ENCODE peak calls at places on chromosomes 11 and 22, in ten cellular contexts. H, I, J, Y, O, T, C, P, E and N are unnamed samples.

GRCh38 chr22:35335936-35336781 is 36.5 kb downstream of the TOM1 start:
- DNase-seq in H (no peak), I (no peak), J (no peak), Y (no peak), O (no peak), T (no peak), C (no peak), P (no peak), E (no peak), N (no peak)

GRCh38 chr22:34841321-34841901 is 224.5 kb upstream of the ISX start:
- DNase-seq in H (no peak), I (no peak), J (no peak), Y (no peak), O (no peak), T (no peak), C (no peak), P (no peak), E (peak), N (peak)

GRCh38 chr11:14907411-14908213 is 15.6 kb upstream of the CYP2R1 start:
- DNase-seq in H (no peak), I (no peak), J (peak), Y (no peak), O (peak), T (no peak), C (peak), P (no peak), E (no peak), N (peak)

GRCh38 chr11:579830-580601 is 3.7 kb downstream of the PHRF1 start:
- DNase-seq in H (no peak), I (no peak), J (no peak), Y (no peak), O (no peak), T (no peak), C (no peak), P (no peak), E (no peak), N (no peak)

GRCh38 chr11:10456519-10456918 is 1.5 kb downstream of the AMPD3 start:
- DNase-seq in H (no peak), I (no peak), J (no peak), Y (no peak), O (no peak), T (no peak), C (no peak), P (no peak), E (no peak), N (peak)

GRCh38 chr11:12242926-12243325 is 132.5 kb downstream of the MICAL2 start:
- DNase-seq in H (no peak), I (no peak), J (no peak), Y (no peak), O (no peak), T (no peak), C (no peak), P (no peak), E (no peak), N (no peak)

GRCh38 chr11:2818503-2818902 is 67.1 kb downstream of the CDKN1C start:
- DNase-seq in H (no peak), I (no peak), J (no peak), Y (no peak), O (no peak), T (no peak), C (no peak), P (no peak), E (no peak), N (peak)

GRCh38 chr22:20378110-20378509 is 15.8 kb upstream of the ZNF74 start:
- DNase-seq in H (no peak), I (no peak), J (no peak), Y (no peak), O (no peak), T (no peak), C (no peak), P (no peak), E (no peak), N (no peak)

GRCh38 chr22:38432264-38432663 is 22.7 kb downstream of the KCNJ4 start:
- DNase-seq in H (no peak), I (no peak), J (no peak), Y (no peak), O (no peak), T (no peak), C (no peak), P (no peak), E (peak), N (no peak)

GRCh38 chr11:64358536-64358906 is 441 bp upstream of the RPS6KA4 start:
- DNase-seq in H (no peak), I (no peak), J (no peak), Y (no peak), O (no peak), T (no peak), C (no peak), P (no peak), E (no peak), N (no peak)

GRCh38 chr11:65384301-65384889 is 1.9 kb upstream of the SLC25A45 start:
- DNase-seq in H (no peak), I (no peak), J (no peak), Y (no peak), O (peak), T (no peak), C (peak), P (no peak), E (peak), N (no peak)

GRCh38 chr11:62105611-62106245 is 18.1 kb upstream of the INCENP start:
- DNase-seq in H (no peak), I (no peak), J (no peak), Y (no peak), O (peak), T (no peak), C (no peak), P (no peak), E (no peak), N (no peak)

GRCh38 chr11:102225689-102226562 is 91.4 kb upstream of the BIRC3 start:
- DNase-seq in H (no peak), I (peak), J (no peak), Y (peak), O (peak), T (peak), C (no peak), P (peak), E (peak), N (no peak)

GRCh38 chr11:64884019-64884418 is 5.6 kb upstream of the EHD1 start:
- DNase-seq in H (no peak), I (no peak), J (no peak), Y (no peak), O (no peak), T (no peak), C (no peak), P (no peak), E (no peak), N (no peak)

GRCh38 chr11:47280099-47280498 is 10.2 kb downstream of the MADD start:
- DNase-seq in H (no peak), I (no peak), J (no peak), Y (no peak), O (no peak), T (no peak), C (no peak), P (no peak), E (no peak), N (no peak)

GRCh38 chr22:35690001-35690400 is 27.7 kb upstream of the APOL5 start:
- DNase-seq in H (no peak), I (no peak), J (no peak), Y (no peak), O (no peak), T (no peak), C (no peak), P (no peak), E (no peak), N (no peak)

GRCh38 chr11:119180729-119181676 is 4.3 kb upstream of the NHERF4 start:
- DNase-seq in H (no peak), I (no peak), J (no peak), Y (no peak), O (no peak), T (no peak), C (no peak), P (no peak), E (no peak), N (no peak)

GRCh38 chr11:88050247-88050646 is 125.0 kb downstream of the RAB38 start:
- DNase-seq in H (no peak), I (no peak), J (no peak), Y (no peak), O (no peak), T (peak), C (no peak), P (no peak), E (no peak), N (no peak)

GRCh38 chr22:22728382-22728781 is 84.0 kb downstream of the GGTLC2 start:
- DNase-seq in H (no peak), I (no peak), J (no peak), Y (no peak), O (peak), T (no peak), C (no peak), P (no peak), E (no peak), N (no peak)

GRCh38 chr11:119684361-119685072 is 44.5 kb downstream of the NECTIN1 start:
- DNase-seq in H (no peak), I (peak), J (no peak), Y (no peak), O (peak), T (peak), C (no peak), P (peak), E (peak), N (peak)

GRCh38 chr22:37556750-37557149 is 3.5 kb upstream of the CDC42EP1 start:
- DNase-seq in H (no peak), I (no peak), J (no peak), Y (no peak), O (no peak), T (no peak), C (no peak), P (no peak), E (no peak), N (no peak)

GRCh38 chr11:119447664-119448242 is 24.8 kb upstream of the THY1 start:
- DNase-seq in H (no peak), I (no peak), J (no peak), Y (no peak), O (no peak), T (peak), C (no peak), P (no peak), E (no peak), N (no peak)

GRCh38 chr22:49216579-49216978 is 611.1 kb downstream of the BRD1 start:
- DNase-seq in H (no peak), I (no peak), J (no peak), Y (no peak), O (no peak), T (no peak), C (no peak), P (no peak), E (no peak), N (peak)

GRCh38 chr11:44568706-44569473 is 3.4 kb downstream of the CD82 start:
- DNase-seq in H (no peak), I (peak), J (no peak), Y (peak), O (peak), T (peak), C (peak), P (peak), E (peak), N (peak)

GRCh38 chr11:58259983-58260382 is 8.1 kb downstream of the OR10W1 start:
- DNase-seq in H (no peak), I (no peak), J (no peak), Y (no peak), O (no peak), T (no peak), C (no peak), P (no peak), E (no peak), N (no peak)

GRCh38 chr22:26711205-26711958 is 54.0 kb downstream of the MIAT start:
- DNase-seq in H (no peak), I (no peak), J (no peak), Y (no peak), O (no peak), T (no peak), C (no peak), P (peak), E (no peak), N (no peak)

GRCh38 chr11:59938718-59939117 is 486 bp downstream of the OOSP1 start:
- DNase-seq in H (no peak), I (no peak), J (no peak), Y (no peak), O (no peak), T (no peak), C (no peak), P (no peak), E (no peak), N (no peak)

GRCh38 chr11:102398297-102398696 is 51.3 kb downstream of the BIRC2 start:
- DNase-seq in H (no peak), I (no peak), J (no peak), Y (no peak), O (no peak), T (no peak), C (no peak), P (no peak), E (no peak), N (no peak)

GRCh38 chr11:68349461-68350249 is 37.3 kb downstream of the LRP5 start:
- DNase-seq in H (no peak), I (no peak), J (no peak), Y (no peak), O (no peak), T (no peak), C (no peak), P (no peak), E (no peak), N (no peak)

GRCh38 chr11:131633978-131634377 is 263.6 kb downstream of the NTM start:
- DNase-seq in H (no peak), I (no peak), J (no peak), Y (no peak), O (no peak), T (no peak), C (no peak), P (no peak), E (no peak), N (no peak)

GRCh38 chr11:1629326-1630185 is at the start of gene KRTAP5-5:
- DNase-seq in H (no peak), I (no peak), J (no peak), Y (no peak), O (no peak), T (no peak), C (no peak), P (no peak), E (no peak), N (no peak)